ENCODE peak calls at places on chromosomes 11 and 22, in seven cellular contexts. Z is NCI-H1417; D is WERI-Rb-1; L is IMR-90; V is activated naive CD4-positive, alpha-beta T cell treated with anti-CD3 and anti-CD28 coated beads, Interleukin-2, amount 50 U/mL, for 72 hours; G is NCI-H774; T is tibial artery. N is an unnamed sample.

GRCh38 chr22:40044870-40045834 is 50.4 kb downstream of the FAM83F start:
- DNase-seq in G (peak; percentile 8), V (peak; percentile 80), T (peak; percentile 77), D (peak; percentile 75), Z (peak; percentile 28), L (peak; percentile 15), N (peak; percentile 49)

GRCh38 chr22:37015587-37015878 is 3.7 kb downstream of the TST start:
- DNase-seq in T (no peak), Z (no peak), G (no peak), L (no peak), V (no peak), D (no peak), N (no peak)

GRCh38 chr11:63937713-63938480 is 905 bp upstream of the NAA40 start:
- DNase-seq in D (no peak), G (peak; percentile 31), V (no peak), L (no peak), T (no peak), Z (peak; percentile 18), N (no peak)

GRCh38 chr11:70879601-70880285 is 372.6 kb downstream of the SHANK2 start:
- DNase-seq in V (no peak), L (no peak), Z (no peak), D (no peak), G (no peak), T (no peak), N (no peak)

GRCh38 chr11:57302489-57302888 is 22.3 kb downstream of the TNKS1BP1 start:
- DNase-seq in D (no peak), Z (no peak), T (no peak), G (no peak), V (no peak), L (no peak), N (no peak)

GRCh38 chr11:72782081-72782920 is 11.5 kb downstream of the STARD10 start:
- DNase-seq in L (no peak), T (no peak), D (peak; percentile 70), Z (peak; percentile 50), G (peak; percentile 38), V (no peak), N (no peak)

GRCh38 chr11:67795746-67796145 is 121.3 kb upstream of the ALDH3B2 start:
- DNase-seq in Z (no peak), L (no peak), T (no peak), G (no peak), V (no peak), D (no peak), N (no peak)

GRCh38 chr22:19058713-19059451 is 63.3 kb downstream of the DGCR2 start:
- DNase-seq in L (no peak), T (no peak), V (no peak), D (no peak), Z (no peak), G (no peak), N (no peak)

GRCh38 chr11:130518164-130518563 is 69.7 kb downstream of the ADAMTS15 start:
- DNase-seq in Z (no peak), G (no peak), D (no peak), V (no peak), T (no peak), L (no peak), N (no peak)

GRCh38 chr22:33923660-33924246 is 3.5 kb upstream of the LARGE1 start:
- DNase-seq in L (peak; percentile 74), T (peak; percentile 65), Z (peak; percentile 70), D (peak; percentile 77), G (peak; percentile 7), V (no peak), N (peak; percentile 73)

GRCh38 chr22:17554814-17555213 is 8.5 kb upstream of the SLC25A18 start:
- DNase-seq in T (no peak), V (no peak), G (no peak), D (peak; percentile 62), Z (no peak), L (no peak), N (no peak)

GRCh38 chr22:29842740-29843139 is 4.7 kb upstream of the ASCC2 start:
- DNase-seq in G (no peak), Z (no peak), V (no peak), D (no peak), L (peak; percentile 91), T (no peak), N (peak; percentile 98)